ENCODE peak calls at places on chromosome 18, in nine cellular contexts. Z, C, U, Y, J, X, N, G and F are unnamed samples.

GRCh38 chr18:79905389-79905911 is 46.0 kb downstream of the SLC66A2 start:
- DNase-seq in N (no peak), C (no peak), X (no peak), U (peak), G (no peak), Z (no peak), Y (peak), J (no peak), F (peak)

GRCh38 chr18:7754258-7754657 is 187.1 kb downstream of the PTPRM start:
- DNase-seq in Z (no peak), G (no peak), C (peak), U (no peak), Y (no peak), X (no peak), N (no peak), J (no peak), F (no peak)

GRCh38 chr18:61893304-61893970 is 630 bp upstream of the RNF152 start:
- DNase-seq in Z (peak), N (peak), J (peak), U (peak), C (peak), Y (peak), G (no peak), X (peak), F (peak)

GRCh38 chr18:59833785-59834184 is 66.0 kb upstream of the PMAIP1 start:
- DNase-seq in N (no peak), X (no peak), Z (no peak), J (peak), G (no peak), U (no peak), Y (no peak), C (no peak), F (no peak)

GRCh38 chr18:58263733-58264469 is 219.9 kb downstream of the NEDD4L start:
- DNase-seq in N (no peak), U (no peak), G (no peak), C (no peak), J (no peak), X (peak), Y (no peak), Z (no peak), F (no peak)

GRCh38 chr18:46407471-46408166 is 249.4 kb downstream of the LOXHD1 start:
- DNase-seq in G (no peak), Z (no peak), J (no peak), Y (no peak), U (no peak), C (no peak), X (no peak), N (no peak), F (no peak)

GRCh38 chr18:31954349-31954748 is 11.4 kb upstream of the TRAPPC8 start:
- DNase-seq in C (no peak), N (no peak), J (no peak), X (peak), Y (no peak), U (no peak), Z (no peak), G (peak), F (peak)

GRCh38 chr18:57353940-57354461 is 1.6 kb downstream of the ST8SIA3 start:
- DNase-seq in G (peak), U (peak), Y (no peak), J (peak), X (peak), N (peak), C (peak), Z (peak), F (peak)

GRCh38 chr18:49625021-49625691 is 63.3 kb downstream of the LIPG start:
- DNase-seq in N (no peak), Z (no peak), G (no peak), Y (no peak), J (no peak), U (no peak), C (no peak), X (no peak), F (peak)

GRCh38 chr18:61851940-61852451 is 40.8 kb downstream of the RNF152 start:
- DNase-seq in G (no peak), Y (no peak), Z (no peak), U (no peak), X (peak), N (no peak), J (no peak), C (no peak), F (no peak)

GRCh38 chr18:58178476-58178875 is 134.4 kb downstream of the NEDD4L start:
- DNase-seq in G (no peak), N (no peak), J (no peak), C (no peak), Z (no peak), U (no peak), Y (no peak), X (no peak), F (no peak)

GRCh38 chr18:10269226-10269625 is 185.2 kb upstream of the APCDD1 start:
- DNase-seq in Y (no peak), G (no peak), C (no peak), J (no peak), Z (no peak), N (no peak), X (no peak), U (no peak), F (no peak)

GRCh38 chr18:11523809-11524208 is 85.6 kb upstream of the SLC35G4 start:
- DNase-seq in Z (no peak), U (no peak), Y (no peak), N (no peak), J (no peak), C (no peak), X (no peak), G (no peak), F (no peak)

GRCh38 chr18:23903971-23904370 is 110.6 kb upstream of the TTC39C start:
- DNase-seq in N (no peak), J (no peak), C (no peak), G (no peak), X (no peak), U (peak), Y (no peak), Z (no peak), F (no peak)

GRCh38 chr18:9779630-9780029 is 71.5 kb downstream of the RAB31 start:
- DNase-seq in Y (no peak), U (no peak), N (no peak), G (no peak), X (peak), Z (no peak), C (no peak), J (no peak), F (peak)

GRCh38 chr18:74255022-74255658 is 36.6 kb downstream of the CYB5A start:
- DNase-seq in C (no peak), X (no peak), J (no peak), Y (no peak), U (no peak), G (peak), Z (no peak), N (no peak), F (no peak)